ENCODE peak calls at places on chromosomes 7 and 10, in seven cellular contexts. One of them, this sample, is unnamed.
A peak's percentile ranks its signal among the peaks of the same experiment; 100 is the strongest.

GRCh38 chr10:19638173-19638872 is 177.9 kb upstream of the PLXDC2 start:
- DNase-seq in fibroblast of lung: peak; percentile 94
- DNase-seq in naive B cell: no peak
- DNase-seq in A549: peak; percentile 3
- DNase-seq in EH: peak; percentile 95
- DNase-seq in AG10803: peak; percentile 95
- DNase-seq in left ventricle myocardium superior: no peak
- DNase-seq in this sample: no peak

GRCh38 chr7:106914018-106914607 is 49.0 kb downstream of the PIK3CG start:
- DNase-seq in fibroblast of lung: no peak
- DNase-seq in naive B cell: no peak
- DNase-seq in A549: no peak
- DNase-seq in EH: no peak
- DNase-seq in AG10803: no peak
- DNase-seq in left ventricle myocardium superior: no peak
- DNase-seq in this sample: no peak

GRCh38 chr7:9600974-9601373 is 1167.6 kb downstream of the NXPH1 start:
- DNase-seq in fibroblast of lung: no peak
- DNase-seq in naive B cell: no peak
- DNase-seq in A549: no peak
- DNase-seq in EH: no peak
- DNase-seq in AG10803: no peak
- DNase-seq in left ventricle myocardium superior: no peak
- DNase-seq in this sample: peak; percentile 53

GRCh38 chr7:23474098-23474828 is 4.0 kb upstream of the IGF2BP3 start:
- DNase-seq in fibroblast of lung: peak; percentile 94
- DNase-seq in naive B cell: no peak
- DNase-seq in A549: peak; percentile 93
- DNase-seq in EH: peak; percentile 91
- DNase-seq in AG10803: peak; percentile 88
- DNase-seq in left ventricle myocardium superior: peak; percentile 76
- DNase-seq in this sample: peak; percentile 99

GRCh38 chr10:57579926-57580325 is 687.8 kb downstream of the IPMK start:
- DNase-seq in fibroblast of lung: peak; percentile 2
- DNase-seq in naive B cell: no peak
- DNase-seq in A549: peak; percentile 2
- DNase-seq in EH: peak; percentile 32
- DNase-seq in AG10803: peak; percentile 8
- DNase-seq in left ventricle myocardium superior: no peak
- DNase-seq in this sample: peak; percentile 86

GRCh38 chr7:146831875-146832274 is 715.3 kb downstream of the CNTNAP2 start:
- DNase-seq in fibroblast of lung: no peak
- DNase-seq in naive B cell: no peak
- DNase-seq in A549: no peak
- DNase-seq in EH: no peak
- DNase-seq in AG10803: no peak
- DNase-seq in left ventricle myocardium superior: no peak
- DNase-seq in this sample: no peak

GRCh38 chr10:125092564-125093031 is 67.8 kb downstream of the CTBP2 start:
- DNase-seq in fibroblast of lung: no peak
- DNase-seq in naive B cell: no peak
- DNase-seq in A549: no peak
- DNase-seq in EH: no peak
- DNase-seq in AG10803: no peak
- DNase-seq in left ventricle myocardium superior: no peak
- DNase-seq in this sample: no peak

GRCh38 chr7:106057204-106057961 is 54.7 kb downstream of the SYPL1 start:
- DNase-seq in fibroblast of lung: no peak
- DNase-seq in naive B cell: no peak
- DNase-seq in A549: no peak
- DNase-seq in EH: no peak
- DNase-seq in AG10803: no peak
- DNase-seq in left ventricle myocardium superior: no peak
- DNase-seq in this sample: no peak

GRCh38 chr7:129101746-129102145 is 42.8 kb upstream of the TSPAN33 start:
- DNase-seq in fibroblast of lung: no peak
- DNase-seq in naive B cell: no peak
- DNase-seq in A549: no peak
- DNase-seq in EH: no peak
- DNase-seq in AG10803: peak; percentile 9
- DNase-seq in left ventricle myocardium superior: no peak
- DNase-seq in this sample: no peak

GRCh38 chr10:78342787-78343186 is 309.1 kb downstream of the RPS24 start:
- DNase-seq in fibroblast of lung: no peak
- DNase-seq in naive B cell: no peak
- DNase-seq in A549: no peak
- DNase-seq in EH: no peak
- DNase-seq in AG10803: no peak
- DNase-seq in left ventricle myocardium superior: no peak
- DNase-seq in this sample: no peak

GRCh38 chr10:103661198-103661950 is 167.9 kb downstream of the NEURL1 start:
- DNase-seq in fibroblast of lung: peak; percentile 88
- DNase-seq in naive B cell: no peak
- DNase-seq in A549: no peak
- DNase-seq in EH: peak; percentile 96
- DNase-seq in AG10803: peak; percentile 95
- DNase-seq in left ventricle myocardium superior: peak; percentile 85
- DNase-seq in this sample: peak; percentile 81

GRCh38 chr10:4894335-4894734 is 68.3 kb downstream of the AKR1E2 start:
- DNase-seq in fibroblast of lung: no peak
- DNase-seq in naive B cell: no peak
- DNase-seq in A549: no peak
- DNase-seq in EH: no peak
- DNase-seq in AG10803: no peak
- DNase-seq in left ventricle myocardium superior: no peak
- DNase-seq in this sample: no peak

GRCh38 chr10:30463944-30464451 is 30.0 kb downstream of the MAP3K8 start:
- DNase-seq in fibroblast of lung: peak; percentile 41
- DNase-seq in naive B cell: no peak
- DNase-seq in A549: no peak
- DNase-seq in EH: peak; percentile 35
- DNase-seq in AG10803: no peak
- DNase-seq in left ventricle myocardium superior: no peak
- DNase-seq in this sample: no peak

GRCh38 chr10:22805304-22805703 is 90.9 kb upstream of the PIP4K2A start:
- DNase-seq in fibroblast of lung: peak; percentile 73
- DNase-seq in naive B cell: no peak
- DNase-seq in A549: no peak
- DNase-seq in EH: peak; percentile 84
- DNase-seq in AG10803: peak; percentile 79
- DNase-seq in left ventricle myocardium superior: peak; percentile 49
- DNase-seq in this sample: no peak

GRCh38 chr10:8102708-8103401 is 48.4 kb downstream of the GATA3 start:
- DNase-seq in fibroblast of lung: no peak
- DNase-seq in naive B cell: no peak
- DNase-seq in A549: no peak
- DNase-seq in EH: no peak
- DNase-seq in AG10803: no peak
- DNase-seq in left ventricle myocardium superior: no peak
- DNase-seq in this sample: no peak

GRCh38 chr7:137266764-137267163 is 76.8 kb downstream of the PTN start:
- DNase-seq in fibroblast of lung: no peak
- DNase-seq in naive B cell: no peak
- DNase-seq in A549: no peak
- DNase-seq in EH: no peak
- DNase-seq in AG10803: no peak
- DNase-seq in left ventricle myocardium superior: no peak
- DNase-seq in this sample: peak; percentile 24

GRCh38 chr10:124070666-124071065 is 22.7 kb downstream of the CHST15 start:
- DNase-seq in fibroblast of lung: no peak
- DNase-seq in naive B cell: no peak
- DNase-seq in A549: no peak
- DNase-seq in EH: no peak
- DNase-seq in AG10803: no peak
- DNase-seq in left ventricle myocardium superior: no peak
- DNase-seq in this sample: no peak

GRCh38 chr7:148334959-148335577 is 255.5 kb upstream of the C7orf33 start:
- DNase-seq in fibroblast of lung: peak; percentile 17
- DNase-seq in naive B cell: no peak
- DNase-seq in A549: no peak
- DNase-seq in EH: no peak
- DNase-seq in AG10803: peak; percentile 1
- DNase-seq in left ventricle myocardium superior: no peak
- DNase-seq in this sample: no peak

GRCh38 chr7:84060760-84061261 is 133.8 kb downstream of the SEMA3A start:
- DNase-seq in fibroblast of lung: peak; percentile 81
- DNase-seq in naive B cell: no peak
- DNase-seq in A549: peak; percentile 10
- DNase-seq in EH: peak; percentile 50
- DNase-seq in AG10803: no peak
- DNase-seq in left ventricle myocardium superior: no peak
- DNase-seq in this sample: no peak

GRCh38 chr10:124478517-124478916 is 16.9 kb downstream of the LHPP start:
- DNase-seq in fibroblast of lung: no peak
- DNase-seq in naive B cell: no peak
- DNase-seq in A549: no peak
- DNase-seq in EH: no peak
- DNase-seq in AG10803: no peak
- DNase-seq in left ventricle myocardium superior: no peak
- DNase-seq in this sample: no peak

GRCh38 chr7:55191926-55192692 is 173.0 kb upstream of the LANCL2 start:
- DNase-seq in fibroblast of lung: peak; percentile 24
- DNase-seq in naive B cell: no peak
- DNase-seq in A549: no peak
- DNase-seq in EH: no peak
- DNase-seq in AG10803: no peak
- DNase-seq in left ventricle myocardium superior: no peak
- DNase-seq in this sample: peak; percentile 51

GRCh38 chr10:32419615-32420014 is 26.3 kb upstream of the CCDC7 start:
- DNase-seq in fibroblast of lung: no peak
- DNase-seq in naive B cell: no peak
- DNase-seq in A549: no peak
- DNase-seq in EH: peak; percentile 4
- DNase-seq in AG10803: no peak
- DNase-seq in left ventricle myocardium superior: no peak
- DNase-seq in this sample: no peak

GRCh38 chr10:20232079-20232478 is 415.8 kb downstream of the PLXDC2 start:
- DNase-seq in fibroblast of lung: no peak
- DNase-seq in naive B cell: no peak
- DNase-seq in A549: no peak
- DNase-seq in EH: no peak
- DNase-seq in AG10803: no peak
- DNase-seq in left ventricle myocardium superior: no peak
- DNase-seq in this sample: no peak

GRCh38 chr7:145845345-145845744 is 271.3 kb upstream of the CNTNAP2 start:
- DNase-seq in fibroblast of lung: no peak
- DNase-seq in naive B cell: no peak
- DNase-seq in A549: no peak
- DNase-seq in EH: no peak
- DNase-seq in AG10803: no peak
- DNase-seq in left ventricle myocardium superior: no peak
- DNase-seq in this sample: no peak

GRCh38 chr7:141702047-141702567 is at the start of gene DENND11:
- DNase-seq in fibroblast of lung: peak; percentile 37
- DNase-seq in naive B cell: peak; percentile 65
- DNase-seq in A549: peak; percentile 37
- DNase-seq in EH: peak; percentile 57
- DNase-seq in AG10803: peak; percentile 39
- DNase-seq in left ventricle myocardium superior: peak; percentile 77
- DNase-seq in this sample: peak; percentile 56

GRCh38 chr10:132227851-132228390 is 41.2 kb downstream of the DPYSL4 start:
- DNase-seq in fibroblast of lung: no peak
- DNase-seq in naive B cell: no peak
- DNase-seq in A549: no peak
- DNase-seq in EH: no peak
- DNase-seq in AG10803: no peak
- DNase-seq in left ventricle myocardium superior: no peak
- DNase-seq in this sample: no peak

GRCh38 chr7:158357106-158357897 is 230.3 kb downstream of the PTPRN2 start:
- DNase-seq in fibroblast of lung: no peak
- DNase-seq in naive B cell: no peak
- DNase-seq in A549: no peak
- DNase-seq in EH: no peak
- DNase-seq in AG10803: no peak
- DNase-seq in left ventricle myocardium superior: peak; percentile 6
- DNase-seq in this sample: no peak